ENCODE peak calls at places on chromosome 11, in eight cellular contexts. V is Panc1; O is CD4-positive, alpha-beta T cell; E is adrenal gland; C is fibroblast of lung; K is CD8-positive, alpha-beta T cell; X is gastrocnemius medialis; N is esophagus muscularis mucosa. S is an unnamed sample.

GRCh38 chr11:67252831-67253239 is 13.4 kb upstream of the GRK2 start:
- DNase-seq in V (no peak), O (no peak), E (no peak), C (peak; percentile 46), K (no peak), X (no peak), N (no peak), S (no peak)

GRCh38 chr11:119999220-119999619 is 138.7 kb downstream of the TRIM29 start:
- DNase-seq in V (no peak), O (no peak), E (no peak), C (no peak), K (no peak), X (no peak), N (no peak), S (no peak)

GRCh38 chr11:45921561-45922424 is 663 bp upstream of the LARGE2 start:
- DNase-seq in V (no peak), O (no peak), E (peak; percentile 50), C (no peak), K (no peak), X (no peak), N (no peak), S (no peak)

GRCh38 chr11:126114486-126115252 is 52.0 kb upstream of the CDON start:
- DNase-seq in V (no peak), O (no peak), E (no peak), C (no peak), K (no peak), X (no peak), N (no peak), S (no peak)

GRCh38 chr11:134532176-134532920 is 120.3 kb upstream of the B3GAT1 start:
- DNase-seq in V (no peak), O (no peak), E (no peak), C (no peak), K (peak; percentile 31), X (no peak), N (no peak), S (no peak)

GRCh38 chr11:28833670-28834069 is 725.5 kb downstream of the METTL15 start:
- DNase-seq in V (no peak), O (no peak), E (no peak), C (peak; percentile 80), K (no peak), X (no peak), N (no peak), S (no peak)

GRCh38 chr11:102347526-102348331 is 715 bp downstream of the BIRC2 start:
- DNase-seq in V (no peak), O (no peak), E (peak; percentile 14), C (peak; percentile 55), K (no peak), X (no peak), N (no peak), S (no peak)

GRCh38 chr11:79670846-79671245 is 230.0 kb upstream of the TENM4 start:
- DNase-seq in V (no peak), O (no peak), E (no peak), C (no peak), K (no peak), X (no peak), N (no peak), S (no peak)

GRCh38 chr11:132466983-132467382 is 1065.3 kb downstream of the OPCML start:
- DNase-seq in V (no peak), O (no peak), E (no peak), C (no peak), K (no peak), X (no peak), N (no peak), S (no peak)

GRCh38 chr11:35083181-35084061 is 55.5 kb upstream of the CD44 start:
- DNase-seq in V (peak; percentile 47), O (peak; percentile 55), E (no peak), C (peak; percentile 93), K (peak; percentile 65), X (no peak), N (peak; percentile 94), S (peak; percentile 93)

GRCh38 chr11:29272019-29272654 is 744.7 kb downstream of the KCNA4 start:
- DNase-seq in V (no peak), O (no peak), E (peak; percentile 6), C (peak; percentile 38), K (no peak), X (no peak), N (no peak), S (no peak)

GRCh38 chr11:64850979-64851567 is 6.6 kb upstream of the CDC42BPG start:
- DNase-seq in V (no peak), O (no peak), E (no peak), C (peak; percentile 50), K (no peak), X (no peak), N (no peak), S (no peak)

GRCh38 chr11:32006799-32007388 is 84.0 kb upstream of the RCN1 start:
- DNase-seq in V (peak; percentile 33), O (no peak), E (peak; percentile 22), C (peak; percentile 55), K (no peak), X (no peak), N (no peak), S (no peak)

GRCh38 chr11:81658722-81659121 is 1074.9 kb downstream of the FAM181B start:
- DNase-seq in V (no peak), O (no peak), E (no peak), C (peak; percentile 41), K (no peak), X (no peak), N (no peak), S (no peak)

GRCh38 chr11:44930588-44931302 is 19.9 kb downstream of the TP53I11 start:
- DNase-seq in V (no peak), O (no peak), E (no peak), C (no peak), K (no peak), X (no peak), N (no peak), S (no peak)

GRCh38 chr11:65575568-65576231 is at the start of gene EHBP1L1:
- DNase-seq in V (no peak), O (peak; percentile 73), E (peak; percentile 60), C (peak; percentile 38), K (peak; percentile 86), X (no peak), N (no peak), S (no peak)

GRCh38 chr11:17547051-17547577 is at the start of gene OTOG:
- DNase-seq in V (no peak), O (no peak), E (no peak), C (no peak), K (no peak), X (no peak), N (no peak), S (peak; percentile 52)

GRCh38 chr11:72930011-72930410 is 115.8 kb downstream of the ATG16L2 start:
- DNase-seq in V (no peak), O (no peak), E (no peak), C (peak; percentile 65), K (no peak), X (no peak), N (no peak), S (no peak)

GRCh38 chr11:12921580-12922157 is 87.4 kb upstream of the RASSF10 start:
- DNase-seq in V (no peak), O (no peak), E (no peak), C (no peak), K (no peak), X (no peak), N (no peak), S (no peak)

GRCh38 chr11:74866557-74866956 is 82.3 kb downstream of the XRRA1 start:
- DNase-seq in V (no peak), O (no peak), E (no peak), C (no peak), K (no peak), X (no peak), N (no peak), S (no peak)

GRCh38 chr11:74871037-74871436 is 77.9 kb downstream of the XRRA1 start:
- DNase-seq in V (no peak), O (no peak), E (no peak), C (peak; percentile 30), K (no peak), X (no peak), N (no peak), S (no peak)

GRCh38 chr11:74870485-74870884 is 78.4 kb downstream of the XRRA1 start:
- DNase-seq in V (no peak), O (no peak), E (no peak), C (peak; percentile 73), K (no peak), X (no peak), N (no peak), S (no peak)
- H3K9me3 ChIP-seq in V (peaks cover 50% of the 10 kb centered on the region), O (peaks cover 75% of the 10 kb centered on the region), E (no peaks in the 10 kb centered on the region), C (peaks cover 2% of the 10 kb centered on the region), K (peaks cover 24% of the 10 kb centered on the region), X (peaks cover 27% of the 10 kb centered on the region), N (peaks cover 85% of the 10 kb centered on the region), S (peaks cover 87% of the 10 kb centered on the region)

DNA sequence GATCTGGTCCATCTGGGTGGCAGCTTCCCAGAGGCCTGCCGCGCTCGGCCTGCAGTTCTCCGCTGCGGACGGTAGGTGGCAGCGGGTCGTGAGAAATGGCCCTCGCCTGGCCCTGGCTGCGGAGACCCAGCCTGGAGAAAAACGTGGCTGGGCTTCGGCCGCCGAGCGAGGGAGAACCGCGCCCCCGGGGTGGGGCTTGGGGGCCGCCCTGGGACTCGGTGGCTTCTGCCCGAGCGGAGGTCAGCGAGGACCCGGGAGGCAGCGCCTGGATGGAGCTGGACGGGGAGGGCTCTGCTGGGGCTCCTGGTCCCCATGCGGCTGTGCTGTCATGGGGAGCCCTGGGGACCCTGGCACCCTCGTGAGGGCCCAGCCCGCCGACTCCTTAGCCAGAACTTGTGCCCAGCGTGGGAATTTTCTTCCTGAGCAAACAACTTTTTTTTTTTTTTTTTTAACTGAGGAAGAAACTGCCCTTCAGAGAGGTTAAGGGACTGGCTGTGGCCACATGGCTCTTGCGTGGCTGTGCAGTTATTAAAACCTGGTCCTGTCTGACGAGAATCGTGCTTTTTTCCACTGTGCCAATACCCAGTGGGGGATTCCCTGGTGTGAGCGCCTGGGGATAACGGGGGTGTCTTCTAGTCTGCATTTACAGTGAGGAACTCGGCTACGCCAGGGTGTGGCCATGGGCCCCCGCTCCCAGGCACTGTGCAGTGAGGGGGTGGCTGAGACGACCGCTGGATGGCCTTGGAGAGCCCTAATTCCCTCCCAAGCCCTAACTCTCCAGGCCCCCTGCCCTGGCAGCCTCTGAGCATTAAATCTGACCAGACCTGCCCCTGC is 535.6 kb downstream of the INSC start:
- DNase-seq in V (peak; percentile 36), O (peak; percentile 37), E (peak; percentile 94), C (peak; percentile 93), K (peak; percentile 66), X (peak; percentile 79), N (peak; percentile 98), S (peak; percentile 96)
- H3K27ac ChIP-seq in V (peak overlapping the region; percentile 79), O (no peak overlapping the region), E (no peak overlapping the region), C (peak overlapping the region; percentile 55), K (no peak overlapping the region), X (peak overlapping the region; percentile 50), N (peak overlapping the region; percentile 61), S (peak overlapping the region; percentile 39)

GRCh38 chr11:75031224-75031753 is 42.6 kb downstream of the NEU3 start:
- DNase-seq in V (no peak), O (no peak), E (peak; percentile 95), C (peak; percentile 86), K (no peak), X (no peak), N (peak; percentile 82), S (no peak)
- TF ChIP-seq CTCF in V (no peak), O (no peak), E (no peak), C (no peak), K (no peak), X (no peak), N (no peak), S (no peak)

DNA sequence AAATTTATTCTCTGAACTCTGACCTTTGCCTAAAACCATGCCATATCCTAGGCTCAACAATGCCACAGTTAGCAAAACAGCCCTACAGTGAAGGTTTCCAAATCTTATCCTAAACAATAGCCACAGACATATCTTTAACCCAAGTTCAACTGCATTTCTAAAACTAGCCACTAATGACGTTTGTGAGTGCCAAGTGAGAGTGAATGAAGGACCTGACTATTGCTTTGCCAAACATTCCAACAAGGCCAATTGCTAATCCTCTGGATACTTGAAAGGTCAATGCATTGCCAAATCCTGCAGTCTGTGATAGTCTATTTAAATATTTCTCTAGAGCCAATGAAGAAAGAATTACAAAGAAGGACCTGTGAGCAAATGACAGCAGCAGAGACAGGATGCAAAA is 2.5 kb upstream of the OR4C45 start:
- DNase-seq in V (no peak), O (no peak), E (no peak), C (no peak), K (no peak), X (no peak), N (no peak), S (no peak)
- H3K9me3 ChIP-seq in V (no peaks in the 10 kb centered on the region), O (no peaks in the 10 kb centered on the region), E (no peaks in the 10 kb centered on the region), C (no peaks in the 10 kb centered on the region), K (no peaks in the 10 kb centered on the region), X (no peaks in the 10 kb centered on the region), N (no peaks in the 10 kb centered on the region), S (no peaks in the 10 kb centered on the region)

S was measured in ascending aorta.